ENCODE peak calls at places on chromosomes 6 and 20, in seven cellular contexts. M is heart left ventricle; V is RWPE1; O is cardiac muscle cell; X is CD8-positive, alpha-beta memory T cell; E is neuronal stem cell; Y is CD8-positive, alpha-beta T cell. L is an unnamed sample.

GRCh38 chr6:74611220-74611619 is 594.6 kb downstream of the COL12A1 start:
- DNase-seq in M (no peak), V (no peak), O (no peak), X (no peak), E (no peak), Y (no peak), L (no peak)

GRCh38 chr20:62230696-62231095 is 7.6 kb upstream of the OSBPL2 start:
- DNase-seq in M (no peak), V (no peak), O (no peak), X (no peak), E (no peak), Y (no peak), L (no peak)

GRCh38 chr20:21162631-21163030 is 36.7 kb downstream of the KIZ start:
- DNase-seq in M (no peak), V (peak; percentile 55), O (no peak), X (no peak), E (no peak), Y (no peak), L (no peak)

GRCh38 chr6:139265512-139266190 is 26.1 kb downstream of the TXLNB start:
- DNase-seq in M (no peak), V (no peak), O (no peak), X (no peak), E (no peak), Y (no peak), L (no peak)

GRCh38 chr20:31853481-31853880 is 8.1 kb upstream of the FOXS1 start:
- DNase-seq in M (no peak), V (no peak), O (no peak), X (no peak), E (no peak), Y (no peak), L (no peak)

GRCh38 chr6:143328885-143329284 is 121.6 kb downstream of the ADAT2 start:
- DNase-seq in M (no peak), V (peak; percentile 76), O (no peak), X (no peak), E (no peak), Y (no peak), L (no peak)

GRCh38 chr6:154916857-154917256 is 78.3 kb upstream of the TIAM2 start:
- DNase-seq in M (no peak), V (no peak), O (no peak), X (no peak), E (no peak), Y (no peak), L (no peak)

GRCh38 chr20:51656726-51657260 is 111.4 kb downstream of the ATP9A start:
- DNase-seq in M (no peak), V (no peak), O (no peak), X (no peak), E (no peak), Y (no peak), L (no peak)

GRCh38 chr6:11712760-11713159 is 65.8 kb downstream of the ADTRP start:
- DNase-seq in M (no peak), V (no peak), O (peak; percentile 56), X (no peak), E (no peak), Y (no peak), L (no peak)

GRCh38 chr6:82160255-82160990 is 87.1 kb downstream of the IBTK start:
- DNase-seq in M (no peak), V (no peak), O (no peak), X (no peak), E (no peak), Y (no peak), L (no peak)

GRCh38 chr6:139833592-139833991 is 459.1 kb upstream of the CITED2 start:
- DNase-seq in M (no peak), V (no peak), O (no peak), X (no peak), E (no peak), Y (no peak), L (no peak)

GRCh38 chr6:69852706-69853105 is 13.7 kb upstream of the COL19A1 start:
- DNase-seq in M (no peak), V (no peak), O (no peak), X (no peak), E (no peak), Y (no peak), L (no peak)

GRCh38 chr20:50346372-50347347 is 156.0 kb downstream of the CEBPB start:
- DNase-seq in M (peak; percentile 89), V (peak; percentile 55), O (peak; percentile 94), X (no peak), E (no peak), Y (no peak), L (peak; percentile 50)
- H3K27ac ChIP-seq in M (peak overlapping the region; percentile 77), V (peak overlapping the region; percentile 82), O (no peak overlapping the region), X (no peak overlapping the region), E (no peak overlapping the region), Y (no peak overlapping the region), L (peak overlapping the region; percentile 38)

GRCh38 chr6:116459927-116460326 is 1.2 kb upstream of the CALHM6 start:
- DNase-seq in M (no peak), V (no peak), O (no peak), X (no peak), E (no peak), Y (no peak), L (no peak)

GRCh38 chr6:116462516-116462915 is 1.3 kb downstream of the CALHM6 start:
- DNase-seq in M (no peak), V (no peak), O (no peak), X (no peak), E (no peak), Y (no peak), L (no peak)

GRCh38 chr6:116465246-116465645 is 4.1 kb downstream of the CALHM6 start:
- DNase-seq in M (no peak), V (no peak), O (no peak), X (no peak), E (no peak), Y (no peak), L (no peak)

GRCh38 chr6:116461075-116461474 is at the start of gene CALHM6:
- DNase-seq in M (no peak), V (no peak), O (no peak), X (no peak), E (no peak), Y (no peak), L (no peak)

DNA sequence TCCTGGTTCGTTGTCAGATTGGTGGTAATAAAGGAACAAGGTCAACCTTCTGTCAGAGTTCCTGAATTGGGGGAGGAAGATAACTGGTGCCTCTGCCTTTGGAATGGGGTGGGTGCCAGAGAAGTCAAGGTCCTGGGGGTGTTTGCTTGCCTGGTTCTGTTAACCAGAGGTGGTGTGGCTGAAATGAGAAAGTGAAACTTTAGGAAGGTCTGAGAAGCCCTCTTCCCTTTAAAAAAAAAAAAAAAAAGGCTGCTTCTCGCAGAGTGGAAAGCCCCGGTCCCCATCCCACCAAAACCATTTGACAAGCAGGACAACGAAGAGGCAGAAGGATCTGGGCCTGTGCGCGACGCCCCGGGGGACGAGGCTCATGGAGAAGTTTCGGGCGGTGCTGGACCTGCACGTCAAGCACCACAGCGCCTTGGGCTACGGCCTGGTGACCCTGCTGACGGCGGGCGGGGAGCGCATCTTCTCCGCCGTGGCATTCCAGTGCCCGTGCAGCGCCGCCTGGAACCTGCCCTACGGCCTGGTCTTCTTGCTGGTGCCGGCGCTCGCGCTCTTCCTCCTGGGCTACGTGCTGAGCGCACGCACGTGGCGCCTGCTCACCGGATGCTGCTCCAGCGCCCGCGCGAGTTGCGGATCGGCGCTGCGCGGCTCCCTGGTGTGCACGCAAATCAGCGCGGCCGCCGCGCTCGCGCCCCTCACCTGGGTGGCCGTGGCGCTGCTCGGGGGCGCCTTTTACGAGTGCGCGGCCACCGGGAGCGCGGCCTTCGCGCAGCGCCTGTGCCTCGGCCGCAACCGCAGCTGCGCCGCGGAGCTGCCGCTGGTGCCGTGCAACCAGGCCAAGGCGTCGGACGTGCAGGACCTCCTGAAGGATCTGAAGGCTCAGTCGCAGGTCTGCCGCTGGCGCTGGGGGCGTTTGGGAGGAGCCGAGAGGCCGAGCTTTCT is 660 bp downstream of the CALHM6 start:
- DNase-seq in M (peak; percentile 33), V (no peak), O (peak; percentile 78), X (peak; percentile 64), E (peak; percentile 68), Y (peak; percentile 77), L (peak; percentile 33)
- H3K27ac ChIP-seq in M (no peak overlapping the region), V (no peak overlapping the region), O (no peak overlapping the region), X (no peak overlapping the region), E (no peak overlapping the region), Y (no peak overlapping the region), L (no peak overlapping the region)

GRCh38 chr6:89311853-89312531 is 3.1 kb downstream of the GABRR2 start:
- DNase-seq in M (peak; percentile 64), V (peak; percentile 31), O (peak; percentile 81), X (no peak), E (peak; percentile 73), Y (no peak), L (peak; percentile 28)

GRCh38 chr6:89313006-89313405 is 2.1 kb downstream of the GABRR2 start:
- DNase-seq in M (no peak), V (no peak), O (peak; percentile 83), X (no peak), E (no peak), Y (no peak), L (no peak)

GRCh38 chr6:89310929-89311328 is 4.2 kb downstream of the GABRR2 start:
- DNase-seq in M (no peak), V (peak; percentile 39), O (no peak), X (no peak), E (no peak), Y (no peak), L (no peak)

GRCh38 chr6:89308525-89309400 is 6.3 kb downstream of the GABRR2 start:
- DNase-seq in M (no peak), V (no peak), O (no peak), X (no peak), E (no peak), Y (no peak), L (no peak)

DNA sequence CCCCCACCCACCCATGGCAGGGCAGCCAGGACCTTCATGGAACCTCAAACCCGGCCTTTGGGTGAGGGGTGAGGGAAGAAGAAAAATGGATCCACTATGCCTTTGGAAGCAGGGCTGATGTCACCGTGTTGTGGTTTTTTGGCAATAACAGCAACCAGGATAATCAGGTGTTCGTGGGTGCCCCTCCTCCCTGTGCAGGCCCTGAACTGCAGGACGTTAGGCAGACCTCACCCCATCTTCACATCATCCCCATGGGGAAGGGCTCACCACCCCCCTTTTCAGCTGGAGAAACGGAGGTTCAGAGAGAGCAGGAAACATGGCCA is 3.6 kb downstream of the GABRR2 start:
- DNase-seq in M (no peak), V (no peak), O (no peak), X (no peak), E (no peak), Y (no peak), L (no peak)
- H3K27ac ChIP-seq in M (peak overlapping the region; percentile 63), V (no peak overlapping the region), O (no peak overlapping the region), X (no peak overlapping the region), E (no peak overlapping the region), Y (no peak overlapping the region), L (peak overlapping the region; percentile 63)

GRCh38 chr6:15296735-15297134 is 50.9 kb downstream of the JARID2 start:
- DNase-seq in M (no peak), V (no peak), O (no peak), X (no peak), E (no peak), Y (no peak), L (no peak)
- H3K27ac ChIP-seq in M (no peak overlapping the region), V (no peak overlapping the region), O (no peak overlapping the region), X (no peak overlapping the region), E (no peak overlapping the region), Y (no peak overlapping the region), L (no peak overlapping the region)

GRCh38 chr20:40683221-40683893 is 5.7 kb downstream of the MAFB start:
- DNase-seq in M (peak; percentile 36), V (no peak), O (peak; percentile 55), X (no peak), E (peak; percentile 37), Y (no peak), L (no peak)
- H3K27ac ChIP-seq in M (peak overlapping the region; percentile 51), V (no peak overlapping the region), O (no peak overlapping the region), X (no peak overlapping the region), E (no peak overlapping the region), Y (no peak overlapping the region), L (no peak overlapping the region)